ENCODE peak calls at places on chromosome 5, in six cellular contexts. X, A, E, F, K and P are unnamed samples.

GRCh38 chr5:153753645-153754432 is 263.4 kb downstream of the GRIA1 start:
- DNase-seq in A (no peak), K (no peak), X (no peak), E (no peak), F (no peak), P (no peak)

GRCh38 chr5:174063092-174063756 is 17.7 kb downstream of the NSG2 start:
- DNase-seq in F (no peak), K (no peak), E (no peak), A (no peak), X (no peak), P (no peak)

GRCh38 chr5:10320793-10321192 is 13.1 kb upstream of the CMBL start:
- DNase-seq in K (no peak), E (no peak), A (no peak), X (no peak), F (no peak), P (no peak)

GRCh38 chr5:159581502-159582249 is 251.4 kb upstream of the IL12B start:
- DNase-seq in A (no peak), E (no peak), X (no peak), F (no peak), K (no peak), P (no peak)

GRCh38 chr5:66540078-66540477 is 56.1 kb upstream of the MAST4 start:
- DNase-seq in K (no peak), A (no peak), X (no peak), F (no peak), E (no peak), P (no peak)

GRCh38 chr5:139481580-139482049 is 943 bp downstream of the STING1 start:
- DNase-seq in F (peak; percentile 51), E (no peak), K (no peak), X (no peak), A (no peak), P (no peak)

GRCh38 chr5:139164020-139164419 is 34.1 kb downstream of the SIL1 start:
- DNase-seq in A (no peak), X (no peak), E (no peak), F (no peak), K (no peak), P (no peak)

GRCh38 chr5:136000147-136000546 is 28.6 kb upstream of the TGFBI start:
- DNase-seq in A (no peak), E (no peak), F (no peak), K (no peak), X (no peak), P (no peak)

GRCh38 chr5:31113101-31113500 is 80.4 kb upstream of the CDH6 start:
- DNase-seq in E (no peak), A (no peak), F (no peak), X (no peak), K (peak; percentile 49), P (no peak)

GRCh38 chr5:103232393-103232999 is 26.1 kb upstream of the MACIR start:
- DNase-seq in E (no peak), X (no peak), A (no peak), F (no peak), K (no peak), P (no peak)

GRCh38 chr5:125317546-125317995 is 571.1 kb upstream of the ZNF608 start:
- DNase-seq in A (no peak), K (no peak), X (no peak), E (no peak), F (no peak), P (no peak)

GRCh38 chr5:15472116-15472515 is 27.9 kb upstream of the FBXL7 start:
- DNase-seq in X (no peak), A (no peak), E (no peak), F (no peak), K (no peak), P (no peak)

GRCh38 chr5:54531536-54531935 is 14.0 kb downstream of the SNX18 start:
- DNase-seq in X (no peak), K (no peak), E (no peak), A (no peak), F (no peak), P (no peak)

GRCh38 chr5:54438601-54439399 is 16.7 kb upstream of the HSPB3 start:
- DNase-seq in X (no peak), E (no peak), A (no peak), K (no peak), F (no peak), P (no peak)

GRCh38 chr5:170252710-170253350 is 20.0 kb downstream of the C5orf58 start:
- DNase-seq in F (no peak), X (no peak), E (no peak), A (no peak), K (no peak), P (no peak)